ENCODE peak calls at places on chromosomes 11 and 22, in four cellular contexts. One of them, this sample, is unnamed.

GRCh38 chr11:19187101-19187500 is 14.7 kb downstream of the CSRP3 start:
- DNase-seq in psoas muscle: no peak
- DNase-seq in lung: no peak
- DNase-seq in colonic mucosa: no peak
- DNase-seq in this sample: no peak

GRCh38 chr11:128627666-128628342 is 40.4 kb upstream of the ETS1 start:
- DNase-seq in lung: no peak
- DNase-seq in colonic mucosa: no peak
- DNase-seq in psoas muscle: no peak
- DNase-seq in this sample: no peak

GRCh38 chr22:22061085-22062077 is 78.8 kb upstream of the TOP3B start:
- DNase-seq in colonic mucosa: no peak
- DNase-seq in psoas muscle: peak; percentile 30
- DNase-seq in lung: no peak
- DNase-seq in this sample: peak; percentile 53

GRCh38 chr11:75077316-75077715 is 19.4 kb downstream of the OR2AT4 start:
- DNase-seq in colonic mucosa: no peak
- DNase-seq in lung: no peak
- DNase-seq in psoas muscle: no peak
- DNase-seq in this sample: no peak

GRCh38 chr11:119694334-119694733 is 34.7 kb downstream of the NECTIN1 start:
- DNase-seq in psoas muscle: no peak
- DNase-seq in lung: no peak
- DNase-seq in colonic mucosa: peak; percentile 70
- DNase-seq in this sample: no peak

GRCh38 chr11:111557425-111558111 is 17.0 kb downstream of the LAYN start:
- DNase-seq in lung: no peak
- DNase-seq in psoas muscle: no peak
- DNase-seq in colonic mucosa: no peak
- DNase-seq in this sample: no peak

GRCh38 chr11:67665537-67666302 is 8.7 kb downstream of the ALDH3B2 start:
- DNase-seq in psoas muscle: no peak
- DNase-seq in colonic mucosa: peak; percentile 56
- DNase-seq in lung: peak; percentile 48
- DNase-seq in this sample: no peak

GRCh38 chr22:38202437-38203089 is 769 bp downstream of the MAFF start:
- DNase-seq in colonic mucosa: peak; percentile 91
- DNase-seq in psoas muscle: peak; percentile 92
- DNase-seq in lung: peak; percentile 81
- DNase-seq in this sample: peak; percentile 89

GRCh38 chr11:97856666-97857065 is 1164.1 kb upstream of the CNTN5 start:
- DNase-seq in lung: no peak
- DNase-seq in colonic mucosa: no peak
- DNase-seq in psoas muscle: no peak
- DNase-seq in this sample: no peak

GRCh38 chr22:37746366-37747089 is 49.7 kb downstream of the TRIOBP start:
- DNase-seq in psoas muscle: no peak
- DNase-seq in lung: no peak
- DNase-seq in colonic mucosa: peak; percentile 53
- DNase-seq in this sample: no peak

GRCh38 chr11:719214-720016 is 13.4 kb downstream of the EPS8L2 start:
- DNase-seq in psoas muscle: no peak
- DNase-seq in lung: no peak
- DNase-seq in colonic mucosa: peak; percentile 26
- DNase-seq in this sample: no peak

GRCh38 chr22:23370251-23370650 is 189.9 kb downstream of the BCR start:
- DNase-seq in lung: no peak
- DNase-seq in psoas muscle: no peak
- DNase-seq in colonic mucosa: no peak
- DNase-seq in this sample: no peak

GRCh38 chr22:23365524-23365923 is 185.2 kb downstream of the BCR start:
- DNase-seq in lung: no peak
- DNase-seq in psoas muscle: no peak
- DNase-seq in colonic mucosa: no peak
- DNase-seq in this sample: no peak

GRCh38 chr22:23365961-23366360 is 185.7 kb downstream of the BCR start:
- DNase-seq in colonic mucosa: no peak
- DNase-seq in lung: no peak
- DNase-seq in psoas muscle: no peak
- DNase-seq in this sample: no peak

GRCh38 chr22:23373601-23374000 is 193.3 kb downstream of the BCR start:
- DNase-seq in colonic mucosa: no peak
- DNase-seq in psoas muscle: no peak
- DNase-seq in lung: no peak
- DNase-seq in this sample: no peak

DNA sequence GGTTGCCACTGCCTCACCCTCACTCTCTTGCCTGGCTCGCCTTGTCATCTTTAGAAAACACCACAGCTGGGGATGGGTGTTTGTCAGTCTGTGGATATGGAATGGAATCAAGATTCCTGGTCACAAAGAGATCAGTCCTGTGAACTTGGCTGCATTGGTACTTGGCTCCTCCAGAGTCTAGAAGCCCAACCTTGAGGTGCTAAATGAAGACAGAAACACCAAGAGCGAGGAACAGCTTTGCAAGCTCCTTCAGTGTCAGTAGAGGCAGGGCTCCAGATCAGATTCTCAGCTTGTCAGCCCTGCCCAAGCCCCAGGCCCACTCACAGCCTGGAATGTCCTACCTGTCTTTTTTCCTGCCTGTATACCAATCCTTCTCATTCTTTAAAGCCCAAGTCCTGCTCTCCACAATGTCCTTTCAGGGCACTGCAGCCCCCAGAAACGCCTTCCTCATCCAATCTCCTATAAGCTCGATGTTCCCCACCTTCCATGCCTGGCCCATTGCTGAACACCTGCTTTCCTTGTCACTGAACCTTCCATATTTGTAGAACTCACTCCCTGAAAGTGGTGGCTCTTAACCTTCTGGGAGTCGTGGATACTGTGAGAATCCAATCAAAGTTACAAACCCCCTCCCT is 188.9 kb downstream of the BCR start:
- DNase-seq in colonic mucosa: no peak
- DNase-seq in lung: no peak
- DNase-seq in psoas muscle: no peak
- DNase-seq in this sample: no peak
- H3K27me3 ChIP-seq in colonic mucosa: no peaks in the 10 kb centered on the region
- H3K27me3 ChIP-seq in lung: no peaks in the 10 kb centered on the region
- H3K27me3 ChIP-seq in psoas muscle: peaks cover 44% of the 10 kb centered on the region
- H3K27me3 ChIP-seq in this sample: no peaks in the 10 kb centered on the region

GRCh38 chr11:83766932-83767331 is 480.8 kb upstream of the CCDC90B start:
- DNase-seq in colonic mucosa: no peak
- DNase-seq in psoas muscle: no peak
- DNase-seq in lung: no peak
- DNase-seq in this sample: no peak
- TF ChIP-seq CTCF in colonic mucosa: no peak
- TF ChIP-seq CTCF in psoas muscle: no peak
- TF ChIP-seq CTCF in lung: no peak
- TF ChIP-seq CTCF in this sample: no peak

GRCh38 chr11:84720706-84721402 is 906.3 kb downstream of the DLG2 start:
- DNase-seq in colonic mucosa: peak; percentile 29
- DNase-seq in lung: no peak
- DNase-seq in psoas muscle: peak; percentile 29
- DNase-seq in this sample: peak; percentile 59

GRCh38 chr11:84719935-84720577 is 907.1 kb downstream of the DLG2 start:
- DNase-seq in psoas muscle: no peak
- DNase-seq in lung: no peak
- DNase-seq in colonic mucosa: peak; percentile 17
- DNase-seq in this sample: peak; percentile 22

GRCh38 chr11:84722583-84723108 is 904.5 kb downstream of the DLG2 start:
- DNase-seq in lung: no peak
- DNase-seq in psoas muscle: no peak
- DNase-seq in colonic mucosa: no peak
- DNase-seq in this sample: no peak

GRCh38 chr11:84721561-84721961 is 905.6 kb downstream of the DLG2 start:
- DNase-seq in colonic mucosa: peak; percentile 17
- DNase-seq in lung: no peak
- DNase-seq in psoas muscle: no peak
- DNase-seq in this sample: no peak
- H3K27me3 ChIP-seq in colonic mucosa: no peaks in the 10 kb centered on the region
- H3K27me3 ChIP-seq in lung: no peaks in the 10 kb centered on the region
- H3K27me3 ChIP-seq in psoas muscle: no peaks in the 10 kb centered on the region
- H3K27me3 ChIP-seq in this sample: no peaks in the 10 kb centered on the region

GRCh38 chr11:18171377-18172000 is 1.1 kb upstream of the MRGPRX4 start:
- DNase-seq in psoas muscle: no peak
- DNase-seq in colonic mucosa: no peak
- DNase-seq in lung: no peak
- DNase-seq in this sample: no peak
- TF ChIP-seq CTCF in psoas muscle: peak; percentile 11
- TF ChIP-seq CTCF in colonic mucosa: no peak
- TF ChIP-seq CTCF in lung: no peak
- TF ChIP-seq CTCF in this sample: peak; percentile 38

GRCh38 chr11:69272961-69273461 is 20.9 kb upstream of the MYEOV start:
- DNase-seq in psoas muscle: no peak
- DNase-seq in colonic mucosa: no peak
- DNase-seq in lung: no peak
- DNase-seq in this sample: no peak
- H3K27me3 ChIP-seq in psoas muscle: no peaks in the 10 kb centered on the region
- H3K27me3 ChIP-seq in colonic mucosa: no peaks in the 10 kb centered on the region
- H3K27me3 ChIP-seq in lung: no peaks in the 10 kb centered on the region
- H3K27me3 ChIP-seq in this sample: no peaks in the 10 kb centered on the region